ENCODE peak calls at places on chromosome 3, in nine cellular contexts. D, K, G, H, Q, B, X, I and N are unnamed samples.

GRCh38 chr3:138197058-138197457 is 10.0 kb downstream of the ARMC8 start:
- DNase-seq in X (no peak), D (no peak), Q (no peak), K (no peak), G (peak; percentile 52), B (peak; percentile 22), I (no peak), H (no peak), N (no peak)

GRCh38 chr3:190562866-190563525 is 49.1 kb downstream of the IL1RAP start:
- DNase-seq in B (peak; percentile 24), I (no peak), Q (no peak), X (no peak), D (no peak), H (no peak), K (no peak), G (no peak), N (no peak)

GRCh38 chr3:120324185-120324584 is 25.0 kb downstream of the LRRC58 start:
- DNase-seq in D (no peak), K (no peak), G (no peak), I (no peak), X (no peak), H (no peak), Q (no peak), B (peak; percentile 2), N (peak; percentile 17)

GRCh38 chr3:159210336-159210735 is 408.5 kb downstream of the MFSD1 start:
- DNase-seq in I (no peak), H (no peak), X (no peak), D (no peak), G (no peak), K (no peak), B (no peak), Q (no peak), N (peak; percentile 17)

GRCh38 chr3:122553171-122553570 is 10.9 kb downstream of the PARP9 start:
- DNase-seq in G (no peak), K (no peak), B (no peak), D (no peak), Q (no peak), X (no peak), I (no peak), H (no peak), N (no peak)

GRCh38 chr3:146832815-146833458 is 227.8 kb upstream of the PLSCR5 start:
- DNase-seq in K (no peak), X (no peak), B (no peak), I (no peak), G (peak; percentile 31), H (no peak), D (no peak), Q (no peak), N (no peak)

GRCh38 chr3:47404420-47404819 is 23.6 kb downstream of the PTPN23 start:
- DNase-seq in H (no peak), I (no peak), D (peak; percentile 73), Q (no peak), X (no peak), K (no peak), G (no peak), B (no peak), N (no peak)

GRCh38 chr3:29353807-29354206 is 72.9 kb downstream of the RBMS3 start:
- DNase-seq in I (no peak), H (no peak), B (no peak), G (no peak), D (no peak), X (no peak), K (no peak), Q (no peak), N (no peak)

GRCh38 chr3:192887701-192888100 is 30.0 kb downstream of the MB21D2 start:
- DNase-seq in X (no peak), H (no peak), K (no peak), D (no peak), Q (no peak), I (no peak), G (peak; percentile 61), B (no peak), N (no peak)

GRCh38 chr3:36741285-36741684 is 23.1 kb downstream of the DCLK3 start:
- DNase-seq in X (no peak), D (no peak), B (peak; percentile 8), Q (no peak), K (no peak), G (no peak), I (peak; percentile 1), H (no peak), N (peak; percentile 18)

GRCh38 chr3:132344666-132345280 is 27.6 kb downstream of the ACP3 start:
- DNase-seq in K (no peak), D (no peak), X (no peak), Q (no peak), I (no peak), H (no peak), G (no peak), B (peak; percentile 14), N (peak; percentile 36)

GRCh38 chr3:196120291-196120951 is 38.5 kb upstream of the TFRC start:
- DNase-seq in Q (no peak), D (no peak), K (no peak), H (no peak), X (no peak), B (no peak), I (no peak), G (no peak), N (no peak)

GRCh38 chr3:79085166-79085565 is 682.6 kb downstream of the ROBO1 start:
- DNase-seq in K (no peak), G (no peak), Q (no peak), D (no peak), B (peak; percentile 46), H (no peak), X (no peak), I (no peak), N (no peak)

GRCh38 chr3:191139771-191140170 is 59.3 kb upstream of the OSTN start:
- DNase-seq in G (no peak), Q (no peak), K (no peak), X (no peak), D (no peak), H (peak; percentile 11), I (peak; percentile 18), B (peak; percentile 68), N (peak; percentile 12)

GRCh38 chr3:164737174-164737573 is 341.1 kb downstream of the SI start:
- DNase-seq in Q (no peak), G (no peak), H (no peak), X (no peak), I (no peak), B (no peak), D (no peak), K (no peak), N (no peak)

GRCh38 chr3:170772135-170772534 is 97.9 kb downstream of the RPL22L1 start:
- DNase-seq in K (no peak), G (no peak), H (no peak), Q (no peak), I (no peak), X (no peak), D (no peak), B (no peak), N (no peak)

GRCh38 chr3:16456784-16457415 is 56.6 kb downstream of the RFTN1 start:
- DNase-seq in D (peak; percentile 47), K (peak; percentile 57), G (no peak), X (no peak), H (peak; percentile 93), I (no peak), B (peak; percentile 50), Q (no peak), N (peak; percentile 72)

GRCh38 chr3:103684956-103685355 is 1250.1 kb downstream of the ZPLD1 start:
- DNase-seq in G (no peak), H (no peak), I (no peak), Q (no peak), D (no peak), X (no peak), B (no peak), K (peak; percentile 94), N (no peak)

GRCh38 chr3:133092676-133093075 is 54.5 kb downstream of the TMEM108 start:
- DNase-seq in G (no peak), I (no peak), H (no peak), X (no peak), K (no peak), D (no peak), Q (no peak), B (no peak), N (no peak)

GRCh38 chr3:177431525-177432255 is 234.4 kb upstream of the TBL1XR1 start:
- DNase-seq in G (no peak), K (peak; percentile 83), H (no peak), B (no peak), D (no peak), I (no peak), X (no peak), Q (no peak), N (no peak)

GRCh38 chr3:190225186-190225692 is 97.0 kb downstream of the CLDN1 start:
- DNase-seq in B (peak; percentile 41), D (no peak), Q (no peak), I (no peak), G (no peak), K (peak; percentile 25), X (no peak), H (no peak), N (no peak)

GRCh38 chr3:36695113-36695768 is 69.1 kb downstream of the DCLK3 start:
- DNase-seq in D (no peak), H (no peak), X (no peak), K (no peak), I (no peak), B (no peak), Q (no peak), G (no peak), N (no peak)

GRCh38 chr3:14299767-14300166 is 102.6 kb upstream of the SLC6A6 start:
- DNase-seq in K (no peak), I (no peak), D (no peak), Q (no peak), X (no peak), G (no peak), B (no peak), H (no peak), N (no peak)

GRCh38 chr3:24180616-24181015 is 235.5 kb downstream of the NR1D2 start:
- DNase-seq in X (no peak), D (no peak), K (no peak), B (no peak), H (no peak), G (no peak), Q (no peak), I (no peak), N (no peak)

GRCh38 chr3:114714237-114714636 is 420.4 kb downstream of the TIGIT start:
- DNase-seq in Q (no peak), B (no peak), I (no peak), K (peak; percentile 82), G (no peak), D (no peak), H (no peak), X (no peak), N (no peak)

GRCh38 chr3:130963878-130964277 is 62.7 kb downstream of the ASTE1 start:
- DNase-seq in K (no peak), H (peak; percentile 95), I (peak; percentile 73), Q (no peak), G (no peak), B (peak; percentile 89), X (no peak), D (no peak), N (peak; percentile 67)

GRCh38 chr3:44909063-44909462 is 34.7 kb downstream of the TGM4 start:
- DNase-seq in G (no peak), K (no peak), Q (no peak), B (no peak), X (no peak), D (no peak), I (no peak), H (no peak), N (no peak)

GRCh38 chr3:183437696-183438564 is 9.5 kb upstream of the MCF2L2 start:
- DNase-seq in G (no peak), D (no peak), K (no peak), B (no peak), Q (no peak), I (no peak), H (no peak), X (no peak), N (no peak)

GRCh38 chr3:125602752-125603649 is 7.7 kb upstream of the OSBPL11 start:
- DNase-seq in K (peak; percentile 52), X (peak; percentile 20), H (peak; percentile 39), B (peak; percentile 62), I (no peak), Q (no peak), G (no peak), D (peak; percentile 24), N (peak; percentile 44)